ENCODE peak calls at places on chromosomes 1 and 21, in four cellular contexts. Z is breast epithelium, S is sigmoid colon, E is prostate gland. M is an unnamed sample. For H3K9me3, the result is how much of the 10 kb centered on the place peaks cover.

GRCh38 chr1:221419513-221420088 is 322.3 kb downstream of the DUSP10 start:
- DNase-seq in Z (no peak), S (no peak), E (no peak), M (no peak)

GRCh38 chr1:36367067-36367466 is 18.7 kb downstream of the STK40 start:
- DNase-seq in Z (no peak), S (no peak), E (no peak), M (no peak)

GRCh38 chr1:6275826-6276764 is 15.2 kb upstream of the GPR153 start:
- DNase-seq in Z (no peak), S (peak), E (no peak), M (no peak)

GRCh38 chr1:230067441-230067870 is 418 bp downstream of the GALNT2 start:
- DNase-seq in Z (peak), S (peak), E (peak), M (no peak)

GRCh38 chr1:91866425-91866824 is 19.5 kb downstream of the TGFBR3 start:
- DNase-seq in Z (no peak), S (no peak), E (no peak), M (no peak)

GRCh38 chr1:47444578-47445465 is 7.0 kb downstream of the FOXD2 start:
- DNase-seq in Z (no peak), S (no peak), E (no peak), M (no peak)

GRCh38 chr1:209409786-209410185 is 173.7 kb upstream of the CAMK1G start:
- DNase-seq in Z (no peak), S (no peak), E (no peak), M (no peak)

GRCh38 chr1:9388628-9389184 is 96.0 kb downstream of the SPSB1 start:
- DNase-seq in Z (no peak), S (no peak), E (no peak), M (no peak)

GRCh38 chr1:189657715-189658114 is 819.9 kb downstream of the BRINP3 start:
- DNase-seq in Z (no peak), S (no peak), E (no peak), M (no peak)

GRCh38 chr21:43196789-43197188 is 28.0 kb downstream of the CRYAA start:
- DNase-seq in Z (peak), S (peak), E (peak), M (peak)

GRCh38 chr1:159056069-159056698 is 20.4 kb downstream of the AIM2 start:
- DNase-seq in Z (no peak), S (no peak), E (no peak), M (no peak)

GRCh38 chr1:65964123-65964522 is 171.4 kb downstream of the PDE4B start:
- DNase-seq in Z (no peak), S (no peak), E (no peak), M (no peak)

GRCh38 chr1:161200992-161201827 is 957 bp upstream of the NDUFS2 start:
- DNase-seq in Z (no peak), S (peak), E (peak), M (peak)

GRCh38 chr21:43961382-43961909 is 50.7 kb upstream of the TRAPPC10 start:
- DNase-seq in Z (no peak), S (no peak), E (no peak), M (no peak)

GRCh38 chr1:93328809-93329477 is 16.8 kb upstream of the DR1 start:
- DNase-seq in Z (no peak), S (no peak), E (no peak), M (no peak)

GRCh38 chr1:33338495-33339211 is 17.8 kb upstream of the A3GALT2 start:
- DNase-seq in Z (peak), S (peak), E (peak), M (peak)

GRCh38 chr21:39518055-39518844 is 66.5 kb downstream of the SH3BGR start:
- DNase-seq in Z (peak), S (no peak), E (peak), M (peak)

GRCh38 chr1:230416430-230416829 is 9.7 kb downstream of the PGBD5 start:
- DNase-seq in Z (no peak), S (no peak), E (no peak), M (no peak)

GRCh38 chr1:53316058-53316741 is 11.7 kb downstream of the LRP8 start:
- DNase-seq in Z (peak), S (no peak), E (no peak), M (no peak)

GRCh38 chr21:43764576-43765495 is 11.3 kb downstream of the CSTB start:
- DNase-seq in Z (no peak), S (no peak), E (no peak), M (no peak)

GRCh38 chr1:173508541-173508940 is 31.4 kb downstream of the PRDX6 start:
- DNase-seq in Z (no peak), S (no peak), E (no peak), M (no peak)

GRCh38 chr1:223811634-223812101 is 34.1 kb downstream of the TP53BP2 start:
- DNase-seq in Z (no peak), S (no peak), E (no peak), M (no peak)

GRCh38 chr1:155944396-155944728 is 2.9 kb downstream of the RXFP4 start:
- DNase-seq in Z (no peak), S (no peak), E (no peak), M (no peak)

GRCh38 chr1:26862781-26863676 is at the start of gene SFN:
- DNase-seq in Z (peak), S (no peak), E (peak), M (peak)

GRCh38 chr21:41706678-41707077 is 60.2 kb downstream of the RIPK4 start:
- DNase-seq in Z (no peak), S (no peak), E (no peak), M (no peak)

GRCh38 chr1:207797229-207797973 is 45.5 kb downstream of the CD46 start:
- DNase-seq in Z (peak), S (peak), E (peak), M (peak)

GRCh38 chr21:17512245-17513213 is at the start of gene CXADR:
- DNase-seq in Z (peak), S (no peak), E (peak), M (peak)
- TF ChIP-seq POLR2AphosphoS5 in Z (no peak), S (no peak), E (peak), M (peak)

DNA sequence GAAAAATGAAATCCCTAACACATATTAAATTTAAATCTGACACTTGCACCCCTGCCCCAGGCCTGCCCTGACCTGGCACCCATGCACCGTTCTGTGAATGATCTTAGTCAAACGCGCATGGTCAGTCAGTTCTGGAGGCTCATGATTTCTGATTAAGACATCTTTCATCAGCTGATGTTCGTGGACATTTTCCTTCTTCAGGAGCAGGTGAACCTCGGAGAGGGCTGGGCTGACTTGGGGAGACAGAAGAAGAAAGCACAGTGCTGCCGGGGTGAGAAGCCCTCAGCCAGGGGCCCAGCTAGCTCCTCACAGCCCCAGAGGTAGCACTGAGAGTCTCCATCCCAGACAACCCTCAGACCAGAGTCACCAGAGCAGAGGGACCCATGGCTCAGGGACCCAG is 134.5 kb upstream of the AJAP1 start:
- DNase-seq in Z (no peak), S (no peak), E (no peak), M (no peak)
- H3K9me3 ChIP-seq in Z (under half), S (under half), E (under half), M (under half)

GRCh38 chr1:212247179-212247721 is 38.0 kb upstream of the PPP2R5A start:
- DNase-seq in Z (no peak), S (no peak), E (no peak), M (no peak)
- H3K4me3 ChIP-seq in Z (peak), S (no peak), E (no peak), M (no peak)

GRCh38 chr1:67441739-67442286 is 11.6 kb upstream of the SERBP1 start:
- DNase-seq in Z (no peak), S (no peak), E (no peak), M (no peak)

GRCh38 chr1:67436511-67437057 is 6.4 kb upstream of the SERBP1 start:
- DNase-seq in Z (no peak), S (no peak), E (no peak), M (no peak)

GRCh38 chr1:67439277-67440029 is 9.3 kb upstream of the SERBP1 start:
- DNase-seq in Z (no peak), S (no peak), E (no peak), M (no peak)

GRCh38 chr1:67437961-67438360 is 7.8 kb upstream of the SERBP1 start:
- DNase-seq in Z (no peak), S (no peak), E (no peak), M (no peak)

GRCh38 chr1:67441183-67441582 is 11.0 kb upstream of the SERBP1 start:
- DNase-seq in Z (no peak), S (peak), E (no peak), M (peak)
- TF ChIP-seq POLR2AphosphoS5 in Z (no peak), S (no peak), E (no peak), M (no peak)

GRCh38 chr1:85836736-85837135 is 128.5 kb upstream of the ZNHIT6 start:
- DNase-seq in Z (no peak), S (no peak), E (no peak), M (no peak)

GRCh38 chr1:85839459-85839858 is 131.2 kb upstream of the ZNHIT6 start:
- DNase-seq in Z (no peak), S (no peak), E (no peak), M (no peak)

GRCh38 chr1:85838238-85838637 is 130.0 kb upstream of the ZNHIT6 start:
- DNase-seq in Z (no peak), S (no peak), E (no peak), M (no peak)
- H3K9me3 ChIP-seq in Z (under half), S (under half), E (under half), M (under half)

DNA sequence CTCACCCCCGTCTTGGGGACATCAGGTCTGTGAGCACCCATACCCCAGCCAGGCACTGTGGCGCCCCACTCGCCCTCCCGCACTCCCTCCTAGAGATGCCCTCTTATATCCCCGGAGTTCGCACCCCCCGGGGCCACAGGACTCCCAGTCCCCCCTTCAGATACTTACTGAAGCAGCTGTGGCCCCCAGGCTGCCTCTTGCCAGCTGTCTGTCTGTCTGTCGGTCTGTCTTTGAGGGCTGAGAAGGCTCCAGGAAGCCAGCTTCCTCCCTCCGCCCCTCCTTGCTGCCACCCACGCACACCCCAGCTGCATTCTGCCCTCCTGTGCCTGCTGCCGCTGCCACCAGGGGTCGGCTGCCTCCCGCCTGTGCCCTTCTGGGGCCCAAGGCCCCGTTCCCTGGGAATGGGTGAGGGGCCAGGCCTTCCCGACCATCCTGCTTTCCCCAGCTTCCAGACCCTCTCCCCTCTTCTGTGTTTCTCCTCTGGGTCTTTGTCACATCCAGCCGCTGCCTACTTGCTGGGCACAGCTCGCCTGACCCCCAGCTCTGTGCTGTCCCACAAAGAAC is at the start of gene PTPN7:
- DNase-seq in Z (no peak), S (no peak), E (no peak), M (peak)
- H3K4me3 ChIP-seq in Z (peak), S (no peak), E (no peak), M (peak)

GRCh38 chr1:31483012-31483946 is 70.3 kb downstream of the SERINC2 start:
- DNase-seq in Z (peak), S (peak), E (peak), M (peak)
- TF ChIP-seq POLR2AphosphoS5 in Z (peak), S (peak), E (peak), M (no peak)

DNA sequence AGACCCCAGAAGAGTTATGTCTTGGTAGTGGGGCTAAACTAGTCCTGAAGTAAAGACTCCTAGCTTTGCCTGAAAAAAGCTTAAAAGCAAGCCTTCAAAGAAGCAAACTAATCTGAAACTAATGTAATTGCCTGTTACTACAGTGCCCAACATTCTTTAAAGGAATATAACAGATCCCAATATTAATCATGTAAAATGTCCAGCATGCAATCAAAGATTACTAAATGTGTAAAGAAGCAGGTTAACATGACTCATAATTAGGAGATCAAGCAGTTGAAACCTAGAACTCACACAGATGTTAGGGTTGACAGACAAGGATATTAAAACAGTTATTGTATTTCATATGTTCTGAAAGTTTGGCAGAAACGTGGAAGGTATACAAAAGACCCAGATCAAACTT is 17.8 kb downstream of the DYRK1A start:
- DNase-seq in Z (no peak), S (no peak), E (no peak), M (no peak)
- H3K9me3 ChIP-seq in Z (under half), S (under half), E (under half), M (under half)

GRCh38 chr1:150696590-150696989 is 364 bp downstream of the GOLPH3L start:
- DNase-seq in Z (no peak), S (no peak), E (no peak), M (no peak)

GRCh38 chr1:150692720-150693119 is 4.2 kb downstream of the GOLPH3L start:
- DNase-seq in Z (no peak), S (no peak), E (no peak), M (no peak)

GRCh38 chr1:150695561-150695960 is 1.4 kb downstream of the GOLPH3L start:
- DNase-seq in Z (no peak), S (no peak), E (no peak), M (no peak)

GRCh38 chr1:150696995-150697927 is at the start of gene GOLPH3L:
- DNase-seq in Z (peak), S (peak), E (peak), M (peak)

GRCh38 chr1:150696151-150696550 is 803 bp downstream of the GOLPH3L start:
- DNase-seq in Z (no peak), S (no peak), E (no peak), M (no peak)
- H3K4me3 ChIP-seq in Z (peak), S (no peak), E (peak), M (peak)

M was measured in stomach.